ENCODE peak calls at places on chromosome 19, in eight cellular contexts. Q is endothelial cell of umbilical vein, O is A549, B is lower leg skin, Y is heart left ventricle, T is IMR-90, M is tibial nerve, D is HCT116. W is an unnamed sample.

GRCh38 chr19:30006206-30006605 is 64.2 kb downstream of the URI1 start:
- DNase-seq in Q (no peak), O (no peak), B (no peak), Y (no peak), T (no peak), M (no peak), D (no peak), W (no peak)

GRCh38 chr19:10271543-10272086 is 695 bp downstream of the ICAM1 start:
- DNase-seq in Q (peak; percentile 61), O (no peak), B (no peak), Y (no peak), T (peak; percentile 56), M (no peak), D (no peak), W (no peak)

GRCh38 chr19:41575998-41576397 is at the start of gene CEACAM21:
- DNase-seq in Q (no peak), O (no peak), B (peak; percentile 58), Y (peak; percentile 64), T (no peak), M (peak; percentile 34), D (no peak), W (no peak)

GRCh38 chr19:38033658-38034150 is 126.7 kb downstream of the SIPA1L3 start:
- DNase-seq in Q (no peak), O (no peak), B (no peak), Y (no peak), T (no peak), M (no peak), D (no peak), W (no peak)

GRCh38 chr19:30073152-30074000 is 131.3 kb downstream of the URI1 start:
- DNase-seq in Q (no peak), O (no peak), B (peak; percentile 22), Y (no peak), T (no peak), M (no peak), D (no peak), W (no peak)

GRCh38 chr19:42424712-42425131 is 2.5 kb downstream of the LIPE start:
- DNase-seq in Q (no peak), O (no peak), B (no peak), Y (no peak), T (no peak), M (no peak), D (no peak), W (no peak)

GRCh38 chr19:41795031-41795461 is 1.3 kb upstream of the CEACAM3 start:
- DNase-seq in Q (peak; percentile 36), O (peak; percentile 49), B (no peak), Y (no peak), T (peak; percentile 16), M (peak; percentile 71), D (peak; percentile 38), W (no peak)

GRCh38 chr19:32599736-32600157 is 18.8 kb downstream of the PDCD5 start:
- DNase-seq in Q (peak; percentile 57), O (peak; percentile 77), B (no peak), Y (no peak), T (peak; percentile 69), M (no peak), D (peak; percentile 55), W (peak; percentile 50)

GRCh38 chr19:35153701-35154534 is 617 bp upstream of the FXYD5 start:
- DNase-seq in Q (peak; percentile 47), O (peak; percentile 95), B (no peak), Y (peak; percentile 40), T (no peak), M (no peak), D (no peak), W (no peak)

GRCh38 chr19:46173886-46174475 is 25.9 kb downstream of the IGFL2 start:
- DNase-seq in Q (no peak), O (no peak), B (no peak), Y (no peak), T (no peak), M (no peak), D (no peak), W (no peak)

GRCh38 chr19:51010066-51010795 is 8.8 kb upstream of the KLK8 start:
- DNase-seq in Q (no peak), O (no peak), B (no peak), Y (no peak), T (no peak), M (no peak), D (no peak), W (no peak)

DNA sequence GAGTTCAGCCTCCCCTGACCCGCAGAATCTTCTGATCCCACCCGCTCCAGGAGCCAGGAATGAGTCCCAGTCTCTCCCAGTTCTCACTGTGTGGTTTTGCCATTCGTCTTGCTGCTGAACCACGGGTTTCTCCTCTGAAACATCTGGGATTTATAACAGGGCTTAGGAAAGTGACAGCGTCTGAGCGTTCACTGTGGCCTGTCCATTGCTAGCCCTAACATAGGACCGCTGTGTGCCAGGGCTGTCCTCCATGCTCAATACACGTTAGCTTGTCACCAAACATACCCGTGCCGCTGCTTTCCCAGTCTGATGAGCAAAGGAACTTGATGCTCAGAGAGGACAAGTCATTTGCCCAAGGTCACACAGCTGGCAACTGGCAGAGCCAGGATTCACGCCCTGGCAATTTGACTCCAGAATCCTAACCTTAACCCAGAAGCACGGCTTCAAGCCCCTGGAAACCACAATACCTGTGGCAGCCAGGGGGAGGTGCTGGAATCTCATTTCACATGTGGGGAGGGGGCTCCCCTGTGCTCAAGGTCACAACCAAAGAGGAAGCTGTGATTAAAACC is 1.1 kb upstream of the APOE start:
- DNase-seq in Q (no peak), O (no peak), B (no peak), Y (no peak), T (no peak), M (no peak), D (no peak), W (no peak)
- TF ChIP-seq POLR2A in Q (no peak), O (no peak), B (no peak), Y (no peak), T (no peak), M (no peak), D (no peak), W (no peak)

GRCh38 chr19:1858412-1859081 is 4.8 kb downstream of the KLF16 start:
- DNase-seq in Q (no peak), O (no peak), B (no peak), Y (no peak), T (no peak), M (no peak), D (no peak), W (no peak)

GRCh38 chr19:1860821-1861598 is 2.4 kb downstream of the KLF16 start:
- DNase-seq in Q (no peak), O (no peak), B (no peak), Y (no peak), T (no peak), M (no peak), D (no peak), W (no peak)

GRCh38 chr19:1859319-1859718 is 4.1 kb downstream of the KLF16 start:
- DNase-seq in Q (no peak), O (no peak), B (no peak), Y (no peak), T (no peak), M (no peak), D (no peak), W (no peak)

GRCh38 chr19:1861599-1862031 is 1.8 kb downstream of the KLF16 start:
- DNase-seq in Q (no peak), O (no peak), B (no peak), Y (no peak), T (no peak), M (no peak), D (no peak), W (no peak)

DNA sequence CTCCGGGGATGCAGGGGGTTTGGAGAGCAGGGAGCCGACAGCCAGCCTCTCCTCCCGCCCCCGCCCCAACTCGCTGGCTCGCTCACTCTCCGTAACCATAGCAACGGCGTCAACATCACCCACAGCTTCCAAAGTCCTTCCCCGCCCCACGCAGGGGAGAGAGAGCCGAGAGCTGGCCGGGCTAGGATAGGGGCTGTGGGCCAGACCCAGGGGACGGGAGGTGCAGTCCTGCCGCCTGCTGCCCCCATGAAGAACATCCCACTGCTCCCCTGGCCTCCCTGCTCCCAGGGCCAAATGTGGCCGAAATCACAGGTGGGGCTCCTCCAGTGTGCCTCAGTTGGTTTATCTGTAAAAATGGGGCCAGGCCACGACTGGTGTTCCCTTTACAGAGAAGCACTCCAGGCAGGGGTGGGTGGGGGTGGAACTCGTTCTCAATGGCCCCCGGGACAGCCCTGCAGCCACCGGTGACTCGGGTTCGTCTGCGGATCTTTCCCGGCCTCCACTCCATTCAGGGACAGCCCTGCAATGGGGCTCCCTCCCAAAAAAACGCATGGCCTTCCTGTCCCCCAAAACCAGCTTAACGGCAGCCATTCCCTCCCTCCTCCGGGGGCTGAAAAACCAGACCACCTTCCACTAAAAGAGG is 3.1 kb downstream of the KLF16 start:
- DNase-seq in Q (no peak), O (no peak), B (no peak), Y (peak; percentile 78), T (peak; percentile 81), M (no peak), D (no peak), W (peak; percentile 68)
- TF ChIP-seq POLR2A in Q (no peak), O (no peak), B (no peak), Y (no peak), T (peak; percentile 66), M (no peak), D (no peak), W (no peak)

GRCh38 chr19:12513531-12514061 is 29.0 kb upstream of the ZNF709 start:
- DNase-seq in Q (no peak), O (no peak), B (no peak), Y (no peak), T (no peak), M (no peak), D (no peak), W (no peak)
- TF ChIP-seq POLR2A in Q (no peak), O (no peak), B (no peak), Y (no peak), T (no peak), M (no peak), D (no peak), W (no peak)

GRCh38 chr19:52230685-52231084 is 38.7 kb upstream of the ZNF766 start:
- DNase-seq in Q (no peak), O (no peak), B (no peak), Y (no peak), T (no peak), M (no peak), D (no peak), W (no peak)
- TF ChIP-seq POLR2A in Q (no peak), O (no peak), B (no peak), Y (no peak), T (no peak), M (no peak), D (no peak), W (no peak)

DNA sequence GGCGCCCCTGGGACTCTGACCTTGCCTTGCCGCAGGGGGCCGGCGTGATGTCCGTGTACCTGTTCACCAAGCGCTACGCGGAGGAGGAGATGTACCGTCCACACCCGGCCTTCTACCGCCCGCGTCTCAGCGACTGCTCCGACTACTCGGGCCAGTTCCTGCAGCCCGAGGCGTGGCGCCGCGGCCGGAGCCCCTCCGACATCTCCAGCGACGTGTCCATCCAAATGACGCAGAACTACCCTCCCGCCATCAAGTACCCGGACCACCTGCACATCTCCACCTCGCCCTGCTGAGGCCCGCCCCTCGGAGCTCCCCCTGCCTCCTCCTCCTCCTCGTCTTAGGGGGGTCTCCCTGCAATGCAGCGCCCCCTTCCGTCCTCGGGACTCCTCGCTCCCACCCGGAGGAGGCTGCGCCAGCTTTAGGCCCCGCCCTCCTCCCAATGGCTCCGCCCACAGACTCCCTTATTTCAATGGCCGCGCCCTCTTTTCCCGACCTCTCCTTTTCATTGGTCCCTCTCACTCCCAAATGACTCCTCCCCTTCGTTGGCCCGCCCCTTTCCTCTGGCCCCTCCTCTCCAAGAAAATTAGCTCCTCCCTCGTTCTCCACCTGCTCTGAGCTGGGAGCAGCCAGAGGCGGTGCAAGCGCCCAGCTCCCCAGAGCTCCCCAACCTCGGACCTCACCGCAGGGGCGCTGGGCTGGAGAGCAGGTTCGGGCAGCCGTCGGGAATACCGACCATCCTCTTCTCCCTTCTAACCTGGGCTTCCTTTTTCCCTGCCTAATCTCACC is 20.5 kb upstream of the CACNG8 start:
- DNase-seq in Q (peak; percentile 10), O (no peak), B (no peak), Y (no peak), T (no peak), M (no peak), D (no peak), W (peak; percentile 51)
- TF ChIP-seq POLR2A in Q (no peak), O (no peak), B (no peak), Y (no peak), T (no peak), M (no peak), D (no peak), W (no peak)

W was measured in H54.